ENCODE peak calls at places on chromosome 19, in seven cellular contexts. P is IMR-90, W is HepG2, X is GM23248, Y is H1, N is fibroblast of lung, O is Karpas-422. T is an unnamed sample. For H3K9me3, the result is how much of the 10 kb centered on the place peaks cover.

GRCh38 chr19:35330475-35330874 is 1.5 kb downstream of the CD22 start:
- DNase-seq in P (no peak), W (no peak), X (no peak), Y (no peak), N (no peak), O (peak), T (no peak)

GRCh38 chr19:50717026-50717723 is 2.4 kb downstream of the SHANK1 start:
- DNase-seq in P (no peak), W (no peak), X (no peak), Y (no peak), N (no peak), O (no peak), T (no peak)

GRCh38 chr19:58317481-58318072 is 9.2 kb upstream of the ZSCAN22 start:
- DNase-seq in P (peak), W (no peak), X (peak), Y (no peak), N (peak), O (peak), T (peak)

GRCh38 chr19:55777528-55777927 is 8.6 kb downstream of the RFPL4AL1 start:
- DNase-seq in P (no peak), W (no peak), X (no peak), Y (peak), N (no peak), O (peak), T (peak)

GRCh38 chr19:9934132-9934950 is 2.0 kb downstream of the OLFM2 start:
- DNase-seq in P (peak), W (peak), X (peak), Y (peak), N (no peak), O (peak), T (peak)

GRCh38 chr19:5147971-5148793 is 179.3 kb downstream of the KDM4B start:
- DNase-seq in P (no peak), W (no peak), X (peak), Y (no peak), N (peak), O (no peak), T (no peak)

GRCh38 chr19:54653181-54653809 is 9.5 kb upstream of the LILRB4 start:
- DNase-seq in P (peak), W (peak), X (peak), Y (no peak), N (peak), O (peak), T (no peak)

GRCh38 chr19:9009935-9010651 is at the start of gene MUC16:
- DNase-seq in P (no peak), W (no peak), X (no peak), Y (no peak), N (no peak), O (no peak), T (no peak)

GRCh38 chr19:12792048-12792852 is 964 bp downstream of the JUNB start:
- DNase-seq in P (peak), W (peak), X (peak), Y (peak), N (no peak), O (peak), T (peak)

GRCh38 chr19:55113570-55114039 is 3.8 kb downstream of the PPP1R12C start:
- DNase-seq in P (peak), W (peak), X (peak), Y (peak), N (peak), O (peak), T (no peak)

GRCh38 chr19:44476559-44477408 is 23.5 kb downstream of the ZNF180 start:
- DNase-seq in P (peak), W (peak), X (peak), Y (no peak), N (peak), O (peak), T (no peak)

GRCh38 chr19:39996218-39996810 is 546 bp upstream of the ZNF546 start:
- DNase-seq in P (peak), W (peak), X (peak), Y (no peak), N (peak), O (peak), T (peak)

GRCh38 chr19:58372311-58373133 is 8.3 kb downstream of the ZNF837 start:
- DNase-seq in P (no peak), W (no peak), X (peak), Y (no peak), N (no peak), O (no peak), T (no peak)

GRCh38 chr19:49515767-49516166 is 3.3 kb downstream of the FCGRT start:
- DNase-seq in P (no peak), W (no peak), X (no peak), Y (no peak), N (no peak), O (no peak), T (no peak)

GRCh38 chr19:1700733-1701663 is 48.6 kb upstream of the TCF3 start:
- DNase-seq in P (no peak), W (no peak), X (no peak), Y (no peak), N (no peak), O (no peak), T (no peak)

GRCh38 chr19:5166262-5166661 is 174.3 kb downstream of the PTPRS start:
- DNase-seq in P (peak), W (peak), X (peak), Y (no peak), N (peak), O (no peak), T (no peak)

GRCh38 chr19:33443638-33444195 is 70.2 kb downstream of the CEBPG start:
- DNase-seq in P (no peak), W (no peak), X (no peak), Y (no peak), N (no peak), O (no peak), T (no peak)

GRCh38 chr19:54517483-54517882 is 14.9 kb downstream of the LAIR2 start:
- DNase-seq in P (peak), W (peak), X (peak), Y (peak), N (peak), O (peak), T (peak)

GRCh38 chr19:51002542-51003311 is 1.3 kb upstream of the KLK8 start:
- DNase-seq in P (no peak), W (no peak), X (peak), Y (peak), N (no peak), O (peak), T (peak)

GRCh38 chr19:33866696-33867095 is 70.0 kb downstream of the KCTD15 start:
- DNase-seq in P (no peak), W (no peak), X (no peak), Y (no peak), N (no peak), O (no peak), T (no peak)

GRCh38 chr19:16371540-16371986 is 46.9 kb downstream of the KLF2 start:
- DNase-seq in P (no peak), W (no peak), X (no peak), Y (no peak), N (no peak), O (no peak), T (peak)

GRCh38 chr19:14383898-14384669 is 2.8 kb downstream of the ADGRE5 start:
- DNase-seq in P (peak), W (no peak), X (peak), Y (no peak), N (peak), O (no peak), T (no peak)

GRCh38 chr19:55637534-55637933 is 3.3 kb upstream of the ZNF580 start:
- DNase-seq in P (no peak), W (no peak), X (no peak), Y (no peak), N (no peak), O (no peak), T (no peak)

GRCh38 chr19:41427647-41428480 is 690 bp upstream of the B3GNT8 start:
- DNase-seq in P (no peak), W (no peak), X (peak), Y (peak), N (no peak), O (peak), T (peak)

GRCh38 chr19:33718668-33719259 is 77.9 kb upstream of the KCTD15 start:
- DNase-seq in P (no peak), W (no peak), X (no peak), Y (no peak), N (no peak), O (no peak), T (no peak)

GRCh38 chr19:57351867-57352266 is 796 bp downstream of the ZNF304 start:
- DNase-seq in P (peak), W (no peak), X (peak), Y (no peak), N (no peak), O (no peak), T (no peak)

GRCh38 chr19:13619203-13619632 is 112.9 kb upstream of the CACNA1A start:
- DNase-seq in P (peak), W (no peak), X (peak), Y (no peak), N (peak), O (no peak), T (no peak)

GRCh38 chr19:58305932-58306323 is 751 bp downstream of the ERVK3-1 start:
- DNase-seq in P (no peak), W (peak), X (peak), Y (no peak), N (no peak), O (no peak), T (peak)

GRCh38 chr19:18612772-18613588 is at the start of gene TMEM59L:
- DNase-seq in P (no peak), W (no peak), X (peak), Y (peak), N (no peak), O (no peak), T (peak)

GRCh38 chr19:6947745-6948144 is 60.4 kb downstream of the ADGRE1 start:
- DNase-seq in P (no peak), W (peak), X (peak), Y (no peak), N (peak), O (no peak), T (no peak)

GRCh38 chr19:54266133-54266532 is 9.1 kb upstream of the LILRB5 start:
- DNase-seq in P (peak), W (peak), X (peak), Y (peak), N (peak), O (peak), T (peak)

GRCh38 chr19:43715776-43716175 is at the start of gene IRGC:
- DNase-seq in P (no peak), W (no peak), X (no peak), Y (no peak), N (no peak), O (no peak), T (no peak)

DNA sequence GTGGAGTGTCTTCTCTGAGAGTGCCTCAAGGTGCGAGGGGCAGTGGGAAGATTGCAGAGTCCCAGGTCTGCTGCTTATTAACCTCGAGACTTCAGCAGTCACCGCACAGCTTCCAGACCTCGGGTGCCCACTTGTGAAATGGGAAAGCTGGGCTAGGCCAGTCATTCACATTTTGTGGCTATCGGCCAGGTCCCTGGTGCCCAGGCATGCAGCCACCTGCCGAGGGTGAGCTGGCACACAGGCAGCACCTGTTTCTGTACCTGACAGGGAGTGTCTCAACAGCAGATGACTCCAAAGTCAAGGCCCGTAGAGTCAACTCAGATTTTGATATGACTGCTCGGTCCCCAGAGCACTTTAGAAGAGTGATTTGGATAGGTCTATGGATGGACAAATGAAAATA is 21.9 kb downstream of the UQCRFS1 start:
- DNase-seq in P (no peak), W (no peak), X (no peak), Y (no peak), N (no peak), O (no peak), T (no peak)
- H3K4me2 ChIP-seq in P (no peak), W (no peak), X (no peak), Y (no peak), N (no peak), O (no peak), T (no peak)

GRCh38 chr19:46042252-46042883 is 1.6 kb upstream of the IGFL4 start:
- DNase-seq in P (no peak), W (no peak), X (no peak), Y (no peak), N (no peak), O (no peak), T (no peak)
- H3K9me3 ChIP-seq in P (under half), W (under half), X (under half), Y (under half), N (under half), O (under half), T (under half)

GRCh38 chr19:23384858-23385257 is 10.4 kb downstream of the ZNF91 start:
- DNase-seq in P (no peak), W (no peak), X (no peak), Y (no peak), N (no peak), O (no peak), T (no peak)

GRCh38 chr19:23385404-23385803 is 9.9 kb downstream of the ZNF91 start:
- DNase-seq in P (no peak), W (no peak), X (no peak), Y (no peak), N (no peak), O (no peak), T (no peak)

GRCh38 chr19:23384166-23384565 is 11.1 kb downstream of the ZNF91 start:
- DNase-seq in P (no peak), W (no peak), X (no peak), Y (no peak), N (no peak), O (no peak), T (no peak)

GRCh38 chr19:23381114-23381513 is 14.2 kb downstream of the ZNF91 start:
- DNase-seq in P (no peak), W (no peak), X (no peak), Y (no peak), N (no peak), O (no peak), T (no peak)

DNA sequence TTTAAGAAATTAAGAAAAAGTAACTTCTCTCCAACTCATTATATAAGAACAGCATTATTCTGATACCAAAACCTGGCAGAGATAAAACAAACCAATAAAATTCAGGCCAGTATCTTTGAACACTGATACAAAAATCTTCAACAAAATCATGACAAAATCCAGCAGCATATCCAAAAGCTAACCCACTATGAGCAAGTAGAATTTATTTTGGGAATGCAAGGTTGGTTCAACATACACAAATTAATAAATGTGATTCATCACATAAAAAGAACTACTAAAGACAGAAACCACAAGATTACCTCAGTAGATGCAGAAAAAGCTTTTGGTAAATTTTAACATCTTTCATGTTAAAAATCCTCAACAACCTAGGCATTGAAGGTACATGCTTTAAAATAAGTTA is 12.3 kb downstream of the ZNF91 start:
- DNase-seq in P (no peak), W (no peak), X (no peak), Y (no peak), N (no peak), O (no peak), T (no peak)
- H3K4me2 ChIP-seq in P (no peak), W (no peak), X (no peak), Y (no peak), N (no peak), O (no peak), T (no peak)

GRCh38 chr19:37829526-37829925 is 50.1 kb upstream of the ZNF573 start:
- DNase-seq in P (no peak), W (no peak), X (no peak), Y (no peak), N (no peak), O (no peak), T (no peak)
- H3K9me3 ChIP-seq in P (under half), W (under half), X (under half), Y (half or more), N (under half), O (under half), T (under half)

DNA sequence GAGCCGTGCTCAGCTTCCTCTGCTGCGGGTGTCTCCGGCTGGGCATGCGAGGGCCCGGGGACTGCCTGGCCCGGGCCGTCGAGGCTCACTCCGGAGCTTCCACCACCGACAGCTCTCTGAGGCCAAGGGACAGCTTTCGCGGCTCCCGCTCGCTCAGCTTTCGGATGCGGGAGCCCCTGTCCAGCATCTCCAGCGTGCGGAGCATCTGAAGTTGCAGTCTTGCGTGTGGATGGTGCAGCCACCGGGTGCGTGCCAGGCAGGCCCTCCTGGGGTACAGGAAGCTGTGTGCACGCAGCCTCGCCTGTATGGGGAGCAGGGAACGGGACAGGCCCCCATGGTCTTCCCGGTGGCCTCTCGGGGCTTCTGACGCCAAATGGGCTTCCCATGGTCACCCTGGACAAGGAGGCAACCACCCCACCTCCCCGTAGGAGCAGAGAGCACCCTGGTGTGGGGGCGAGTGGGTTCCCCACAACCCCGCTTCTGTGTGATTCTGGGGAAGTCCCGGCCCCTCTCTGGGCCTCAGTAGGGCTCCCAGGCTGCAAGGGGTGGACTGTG is 1.2 kb downstream of the S1PR4 start:
- DNase-seq in P (no peak), W (no peak), X (no peak), Y (no peak), N (no peak), O (no peak), T (peak)
- H3K4me2 ChIP-seq in P (no peak), W (no peak), X (no peak), Y (no peak), N (no peak), O (peak), T (peak)

T was measured in DND-41.